ENCODE peak calls at places on chromosomes 4 and X, in five cellular contexts. One of them, this sample, is unnamed.

GRCh38 chrX:97389761-97390192 is 506.1 kb downstream of the RPA4 start:
- DNase-seq in skeletal muscle cell: peak
- DNase-seq in cardiac fibroblast: peak
- DNase-seq in ACHN: peak
- DNase-seq in neural progenitor cell: no peak
- DNase-seq in this sample: no peak

GRCh38 chr4:153465583-153465921 is 608 bp upstream of the TMEM131L start:
- DNase-seq in skeletal muscle cell: no peak
- DNase-seq in cardiac fibroblast: peak
- DNase-seq in ACHN: peak
- DNase-seq in neural progenitor cell: peak
- DNase-seq in this sample: peak

GRCh38 chr4:105558277-105558676 is 5.9 kb downstream of the ARHGEF38 start:
- DNase-seq in skeletal muscle cell: no peak
- DNase-seq in cardiac fibroblast: no peak
- DNase-seq in ACHN: no peak
- DNase-seq in neural progenitor cell: no peak
- DNase-seq in this sample: no peak

GRCh38 chr4:4392501-4393183 is 5.7 kb downstream of the NSG1 start:
- DNase-seq in skeletal muscle cell: no peak
- DNase-seq in cardiac fibroblast: no peak
- DNase-seq in ACHN: no peak
- DNase-seq in neural progenitor cell: no peak
- DNase-seq in this sample: no peak

GRCh38 chr4:20095805-20096541 is 155.7 kb upstream of the SLIT2 start:
- DNase-seq in skeletal muscle cell: no peak
- DNase-seq in cardiac fibroblast: no peak
- DNase-seq in ACHN: no peak
- DNase-seq in neural progenitor cell: no peak
- DNase-seq in this sample: no peak

GRCh38 chrX:18613930-18614639 is 57.8 kb downstream of the RS1 start:
- DNase-seq in skeletal muscle cell: no peak
- DNase-seq in cardiac fibroblast: no peak
- DNase-seq in ACHN: no peak
- DNase-seq in neural progenitor cell: no peak
- DNase-seq in this sample: no peak

GRCh38 chr4:76943790-76944189 is 5.8 kb upstream of the SEPTIN11 start:
- DNase-seq in skeletal muscle cell: no peak
- DNase-seq in cardiac fibroblast: no peak
- DNase-seq in ACHN: no peak
- DNase-seq in neural progenitor cell: no peak
- DNase-seq in this sample: no peak

GRCh38 chr4:180828455-180829018 is 1414.7 kb upstream of the TENM3 start:
- DNase-seq in skeletal muscle cell: peak
- DNase-seq in cardiac fibroblast: peak
- DNase-seq in ACHN: peak
- DNase-seq in neural progenitor cell: peak
- DNase-seq in this sample: peak

GRCh38 chr4:152894673-152895072 is 41.5 kb upstream of the FHDC1 start:
- DNase-seq in skeletal muscle cell: peak
- DNase-seq in cardiac fibroblast: peak
- DNase-seq in ACHN: no peak
- DNase-seq in neural progenitor cell: no peak
- DNase-seq in this sample: no peak

GRCh38 chrX:124217289-124218251 is 114.9 kb upstream of the TEX13D start:
- DNase-seq in skeletal muscle cell: no peak
- DNase-seq in cardiac fibroblast: peak
- DNase-seq in ACHN: no peak
- DNase-seq in neural progenitor cell: peak
- DNase-seq in this sample: peak

GRCh38 chr4:163404570-163404969 is 60.9 kb downstream of the NPY5R start:
- DNase-seq in skeletal muscle cell: no peak
- DNase-seq in cardiac fibroblast: peak
- DNase-seq in ACHN: no peak
- DNase-seq in neural progenitor cell: no peak
- DNase-seq in this sample: peak

GRCh38 chrX:4670606-4671005 is 957.2 kb upstream of the PRKX start:
- DNase-seq in skeletal muscle cell: no peak
- DNase-seq in cardiac fibroblast: no peak
- DNase-seq in ACHN: no peak
- DNase-seq in neural progenitor cell: no peak
- DNase-seq in this sample: no peak

GRCh38 chrX:129748265-129748664 is 9.5 kb downstream of the XPNPEP2 start:
- DNase-seq in skeletal muscle cell: peak
- DNase-seq in cardiac fibroblast: peak
- DNase-seq in ACHN: no peak
- DNase-seq in neural progenitor cell: no peak
- DNase-seq in this sample: no peak

GRCh38 chrX:14440109-14440508 is 89.2 kb upstream of the GLRA2 start:
- DNase-seq in skeletal muscle cell: no peak
- DNase-seq in cardiac fibroblast: no peak
- DNase-seq in ACHN: no peak
- DNase-seq in neural progenitor cell: no peak
- DNase-seq in this sample: no peak

GRCh38 chr4:183443609-183444148 is 757 bp upstream of the CDKN2AIP start:
- DNase-seq in skeletal muscle cell: no peak
- DNase-seq in cardiac fibroblast: no peak
- DNase-seq in ACHN: no peak
- DNase-seq in neural progenitor cell: no peak
- DNase-seq in this sample: peak

GRCh38 chr4:24794916-24795665 is at the start of gene SOD3:
- DNase-seq in skeletal muscle cell: peak
- DNase-seq in cardiac fibroblast: peak
- DNase-seq in ACHN: peak
- DNase-seq in neural progenitor cell: peak
- DNase-seq in this sample: no peak

GRCh38 chr4:53591372-53591892 is at the start of gene LNX1:
- DNase-seq in skeletal muscle cell: no peak
- DNase-seq in cardiac fibroblast: no peak
- DNase-seq in ACHN: no peak
- DNase-seq in neural progenitor cell: peak
- DNase-seq in this sample: no peak

GRCh38 chr4:15034071-15034764 is 31.9 kb downstream of the CPEB2 start:
- DNase-seq in skeletal muscle cell: no peak
- DNase-seq in cardiac fibroblast: peak
- DNase-seq in ACHN: no peak
- DNase-seq in neural progenitor cell: no peak
- DNase-seq in this sample: no peak

GRCh38 chrX:13520931-13521330 is 48.5 kb upstream of the EGFL6 start:
- DNase-seq in skeletal muscle cell: peak
- DNase-seq in cardiac fibroblast: no peak
- DNase-seq in ACHN: no peak
- DNase-seq in neural progenitor cell: no peak
- DNase-seq in this sample: no peak

GRCh38 chrX:100819534-100819836 is 706 bp upstream of the CSTF2 start:
- DNase-seq in skeletal muscle cell: no peak
- DNase-seq in cardiac fibroblast: no peak
- DNase-seq in ACHN: no peak
- DNase-seq in neural progenitor cell: no peak
- DNase-seq in this sample: no peak

GRCh38 chr4:40719008-40719623 is 30.6 kb upstream of the NSUN7 start:
- DNase-seq in skeletal muscle cell: peak
- DNase-seq in cardiac fibroblast: peak
- DNase-seq in ACHN: peak
- DNase-seq in neural progenitor cell: peak
- DNase-seq in this sample: peak

GRCh38 chr4:121822796-121823504 is 733 bp downstream of the CCNA2 start:
- DNase-seq in skeletal muscle cell: no peak
- DNase-seq in cardiac fibroblast: peak
- DNase-seq in ACHN: peak
- DNase-seq in neural progenitor cell: peak
- DNase-seq in this sample: peak

GRCh38 chr4:189048119-189048518 is 892.6 kb upstream of the FRG1 start:
- DNase-seq in skeletal muscle cell: no peak
- DNase-seq in cardiac fibroblast: peak
- DNase-seq in ACHN: no peak
- DNase-seq in neural progenitor cell: no peak
- DNase-seq in this sample: no peak